ENCODE peak calls at places on chromosome 12, in four cellular contexts. One of them, this sample, is unnamed.

GRCh38 chr12:24600996-24601395 is 347.9 kb downstream of the BCAT1 start:
- DNase-seq in HEK293T: no peak
- DNase-seq in occipital lobe: no peak
- DNase-seq in effector CD4-positive, alpha-beta T cell: no peak
- DNase-seq in this sample: peak; percentile 64

GRCh38 chr12:117069126-117069788 is 30.0 kb downstream of the TESC start:
- DNase-seq in HEK293T: no peak
- DNase-seq in occipital lobe: no peak
- DNase-seq in effector CD4-positive, alpha-beta T cell: no peak
- DNase-seq in this sample: no peak

GRCh38 chr12:111259231-111259630 is 109.7 kb downstream of the PHETA1 start:
- DNase-seq in HEK293T: no peak
- DNase-seq in occipital lobe: no peak
- DNase-seq in effector CD4-positive, alpha-beta T cell: no peak
- DNase-seq in this sample: no peak

GRCh38 chr12:78181544-78182162 is 351.0 kb downstream of the NAV3 start:
- DNase-seq in HEK293T: peak; percentile 14
- DNase-seq in occipital lobe: no peak
- DNase-seq in effector CD4-positive, alpha-beta T cell: no peak
- DNase-seq in this sample: no peak

GRCh38 chr12:97968641-97969171 is 506.1 kb downstream of the RMST start:
- DNase-seq in HEK293T: no peak
- DNase-seq in occipital lobe: no peak
- DNase-seq in effector CD4-positive, alpha-beta T cell: no peak
- DNase-seq in this sample: no peak

GRCh38 chr12:23929906-23930305 is 19.6 kb downstream of the SOX5 start:
- DNase-seq in HEK293T: no peak
- DNase-seq in occipital lobe: no peak
- DNase-seq in effector CD4-positive, alpha-beta T cell: no peak
- DNase-seq in this sample: no peak

GRCh38 chr12:58540480-58541299 is 379.6 kb downstream of the LRIG3 start:
- DNase-seq in HEK293T: peak; percentile 73
- DNase-seq in occipital lobe: peak; percentile 29
- DNase-seq in effector CD4-positive, alpha-beta T cell: no peak
- DNase-seq in this sample: peak; percentile 47

GRCh38 chr12:127363392-127363791 is 903.6 kb upstream of the TMEM132C start:
- DNase-seq in HEK293T: no peak
- DNase-seq in occipital lobe: no peak
- DNase-seq in effector CD4-positive, alpha-beta T cell: no peak
- DNase-seq in this sample: peak; percentile 15

GRCh38 chr12:100186071-100186470 is 14.5 kb upstream of the ACTR6 start:
- DNase-seq in HEK293T: no peak
- DNase-seq in occipital lobe: no peak
- DNase-seq in effector CD4-positive, alpha-beta T cell: no peak
- DNase-seq in this sample: no peak

GRCh38 chr12:109880049-109880931 is at the start of gene GLTP:
- DNase-seq in HEK293T: peak; percentile 95
- DNase-seq in occipital lobe: peak; percentile 68
- DNase-seq in effector CD4-positive, alpha-beta T cell: peak; percentile 84
- DNase-seq in this sample: peak; percentile 58

This sample was measured in RCC 7860.